ENCODE peak calls at places on chromosome 12, in ten cellular contexts. S is K562, I is HepG2, X is breast epithelium, G is H1, R is GM23338, A is stomach, M is transverse colon, Y is endothelial cell of umbilical vein, F is HCT116. D is an unnamed sample.

GRCh38 chr12:73833746-73834145 is 703.9 kb upstream of the ATXN7L3B start:
- DNase-seq in G (no peak), R (no peak), A (no peak), F (no peak), S (no peak), I (no peak), M (no peak), X (no peak), Y (no peak), D (no peak)

GRCh38 chr12:108616941-108617858 is 16.5 kb downstream of the SELPLG start:
- DNase-seq in X (no peak), M (peak; percentile 33), Y (no peak), F (no peak), R (no peak), G (no peak), S (no peak), I (no peak), A (no peak), D (no peak)

GRCh38 chr12:47102845-47103666 is 23.3 kb upstream of the AMIGO2 start:
- DNase-seq in Y (no peak), R (no peak), X (no peak), I (no peak), F (no peak), G (no peak), A (no peak), S (no peak), M (no peak), D (peak; percentile 87)

GRCh38 chr12:124738636-124739467 is 124.8 kb downstream of the SCARB1 start:
- DNase-seq in M (no peak), R (no peak), I (peak; percentile 92), Y (peak; percentile 46), S (no peak), X (no peak), F (no peak), A (peak; percentile 73), G (no peak), D (no peak)

GRCh38 chr12:70290126-70290525 is 46.9 kb downstream of the CNOT2 start:
- DNase-seq in Y (peak; percentile 61), I (no peak), S (no peak), M (no peak), X (no peak), R (peak; percentile 29), F (no peak), A (no peak), G (no peak), D (no peak)

GRCh38 chr12:126189856-126190255 is 1124.6 kb downstream of the AACS start:
- DNase-seq in M (no peak), R (no peak), I (no peak), G (no peak), X (no peak), S (no peak), Y (no peak), A (no peak), F (no peak), D (no peak)

GRCh38 chr12:15208871-15209656 is 12.2 kb downstream of the RERG start:
- DNase-seq in Y (no peak), X (no peak), R (no peak), A (no peak), G (no peak), I (no peak), S (no peak), F (no peak), M (no peak), D (no peak)

GRCh38 chr12:6451348-6452244 is at the start of gene TAPBPL:
- DNase-seq in Y (peak; percentile 89), I (peak; percentile 89), R (peak; percentile 73), A (peak; percentile 81), M (peak; percentile 89), S (peak; percentile 37), G (peak; percentile 73), X (peak; percentile 81), F (no peak), D (peak; percentile 93)

GRCh38 chr12:124736115-124737039 is 127.3 kb downstream of the SCARB1 start:
- DNase-seq in X (no peak), R (no peak), I (no peak), F (no peak), A (no peak), S (no peak), G (no peak), M (no peak), Y (no peak), D (no peak)

GRCh38 chr12:107565551-107565950 is 120.0 kb upstream of the PWP1 start:
- DNase-seq in G (no peak), F (no peak), S (no peak), A (no peak), X (no peak), M (no peak), I (no peak), R (no peak), Y (no peak), D (no peak)

GRCh38 chr12:130576286-130576933 is 139.7 kb downstream of the RIMBP2 start:
- DNase-seq in S (no peak), M (no peak), R (no peak), I (no peak), G (no peak), X (no peak), A (no peak), Y (no peak), F (no peak), D (no peak)

GRCh38 chr12:13181375-13182070 is 15.0 kb upstream of the EMP1 start:
- DNase-seq in R (no peak), G (peak; percentile 33), M (no peak), S (no peak), F (no peak), I (no peak), A (no peak), Y (no peak), X (no peak), D (no peak)

GRCh38 chr12:13177373-13177772 is 19.2 kb upstream of the EMP1 start:
- DNase-seq in S (no peak), I (no peak), Y (no peak), G (peak; percentile 7), M (no peak), R (no peak), X (no peak), F (no peak), A (no peak), D (no peak)

GRCh38 chr12:13177896-13178295 is 18.6 kb upstream of the EMP1 start:
- DNase-seq in I (no peak), M (no peak), X (no peak), G (peak; percentile 3), A (no peak), S (no peak), Y (no peak), F (no peak), R (no peak), D (no peak)

GRCh38 chr12:13178568-13179158 is 17.9 kb upstream of the EMP1 start:
- DNase-seq in R (no peak), M (no peak), G (peak; percentile 29), I (no peak), X (no peak), S (no peak), Y (no peak), A (no peak), F (no peak), D (peak; percentile 87)

GRCh38 chr12:13179159-13180074 is 17.1 kb upstream of the EMP1 start:
- DNase-seq in Y (no peak), X (peak; percentile 32), F (no peak), S (no peak), M (peak; percentile 71), G (peak; percentile 80), R (peak; percentile 69), I (no peak), A (peak; percentile 64), D (peak; percentile 74)
- TF ChIP-seq POLR2AphosphoS5 in Y (no peak), X (no peak), F (peak; percentile 37), S (no peak), M (no peak), G (no peak), R (no peak), I (no peak), A (no peak), D (peak; percentile 54)

GRCh38 chr12:120538281-120539156 is 4.4 kb downstream of the RNF10 start:
- DNase-seq in A (peak; percentile 66), F (no peak), S (peak; percentile 17), G (no peak), X (peak; percentile 64), M (peak; percentile 74), I (peak; percentile 73), R (no peak), Y (peak; percentile 90), D (peak; percentile 84)
- H3K4me1 ChIP-seq in A (peaks cover 84% of the 10 kb centered on the region), F (peaks cover 47% of the 10 kb centered on the region), S (peaks cover 37% of the 10 kb centered on the region), G (peaks cover 3% of the 10 kb centered on the region), X (peaks cover 5% of the 10 kb centered on the region), M (peaks cover 65% of the 10 kb centered on the region), I (peaks cover 70% of the 10 kb centered on the region), R (peaks cover 37% of the 10 kb centered on the region), Y (peaks cover 52% of the 10 kb centered on the region), D (peaks cover 79% of the 10 kb centered on the region)

GRCh38 chr12:51009038-51009437 is 17.1 kb downstream of the SLC11A2 start:
- DNase-seq in F (no peak), G (no peak), I (no peak), S (no peak), A (peak; percentile 42), Y (no peak), X (peak; percentile 37), R (no peak), M (peak; percentile 57), D (peak; percentile 83)
- TF ChIP-seq POLR2AphosphoS5 in F (no peak), G (no peak), I (no peak), S (no peak), A (peak; percentile 24), Y (no peak), X (no peak), R (no peak), M (no peak), D (peak; percentile 27)

GRCh38 chr12:95202691-95203476 is 14.4 kb downstream of the FGD6 start:
- DNase-seq in F (no peak), R (no peak), A (no peak), Y (peak; percentile 65), S (no peak), M (no peak), G (no peak), X (no peak), I (no peak), D (no peak)
- H3K4me1 ChIP-seq in F (peaks cover 85% of the 10 kb centered on the region), R (peaks cover 94% of the 10 kb centered on the region), A (peaks cover 56% of the 10 kb centered on the region), Y (peaks cover 56% of the 10 kb centered on the region), S (peaks cover 29% of the 10 kb centered on the region), M (peaks cover 40% of the 10 kb centered on the region), G (peaks cover 2% of the 10 kb centered on the region), X (no peaks in the 10 kb centered on the region), I (peaks cover 7% of the 10 kb centered on the region), D (peaks cover 58% of the 10 kb centered on the region)

GRCh38 chr12:113860059-113860820 is 105.9 kb downstream of the RBM19 start:
- DNase-seq in Y (no peak), X (no peak), R (peak; percentile 69), F (no peak), S (no peak), M (no peak), I (no peak), A (no peak), G (peak; percentile 61), D (no peak)

GRCh38 chr12:113858828-113859386 is 107.2 kb downstream of the RBM19 start:
- DNase-seq in X (no peak), I (no peak), S (no peak), M (no peak), A (no peak), Y (no peak), G (no peak), R (no peak), F (no peak), D (no peak)

GRCh38 chr12:113854385-113855136 is 111.6 kb downstream of the RBM19 start:
- DNase-seq in F (no peak), A (no peak), I (no peak), X (no peak), Y (no peak), R (no peak), S (peak; percentile 72), M (no peak), G (no peak), D (no peak)

GRCh38 chr12:113855998-113856397 is 110.1 kb downstream of the RBM19 start:
- DNase-seq in Y (no peak), M (no peak), X (no peak), S (no peak), G (no peak), I (no peak), A (no peak), R (no peak), F (no peak), D (no peak)

GRCh38 chr12:113857371-113857770 is 108.8 kb downstream of the RBM19 start:
- DNase-seq in F (no peak), A (no peak), M (no peak), X (no peak), R (no peak), S (no peak), Y (no peak), G (no peak), I (no peak), D (no peak)
- TF ChIP-seq POLR2AphosphoS5 in F (no peak), A (no peak), M (no peak), X (no peak), R (no peak), S (no peak), Y (no peak), G (no peak), I (no peak), D (no peak)

D was measured in sigmoid colon.